ENCODE peak calls at places on chromosome 12, in four cellular contexts. C is body of pancreas, W is lower lobe of right lung, O is neural progenitor cell. U is an unnamed sample.

GRCh38 chr12:92861381-92861780 is 67.7 kb downstream of the EEA1 start:
- DNase-seq in W (no peak), O (no peak), C (no peak), U (no peak)

GRCh38 chr12:75205556-75205955 is 4.1 kb downstream of the KCNC2 start:
- DNase-seq in W (no peak), C (no peak), O (no peak), U (no peak)

GRCh38 chr12:21962236-21962635 is 21.0 kb upstream of the ABCC9 start:
- DNase-seq in O (no peak), W (no peak), C (no peak), U (no peak)

GRCh38 chr12:56071648-56072047 is 8.3 kb upstream of the ERBB3 start:
- DNase-seq in C (no peak), W (no peak), O (no peak), U (peak; percentile 15)

GRCh38 chr12:111222520-111222919 is 146.4 kb downstream of the PHETA1 start:
- DNase-seq in O (no peak), C (no peak), W (no peak), U (no peak)

GRCh38 chr12:113609692-113610469 is 138.2 kb upstream of the LHX5 start:
- DNase-seq in W (no peak), C (no peak), O (peak; percentile 98), U (no peak)

GRCh38 chr12:966715-967114 is 17.2 kb upstream of the RAD52 start:
- DNase-seq in C (no peak), O (no peak), W (no peak), U (no peak)

GRCh38 chr12:114902665-114903393 is 218.9 kb upstream of the TBX3 start:
- DNase-seq in W (no peak), O (no peak), C (no peak), U (no peak)

GRCh38 chr12:118840399-118840798 is 140.9 kb upstream of the SRRM4 start:
- DNase-seq in C (no peak), O (peak; percentile 27), W (no peak), U (no peak)

GRCh38 chr12:15428632-15429031 is 106.3 kb downstream of the PTPRO start:
- DNase-seq in W (no peak), O (no peak), C (no peak), U (no peak)

GRCh38 chr12:4743046-4743445 is 22.8 kb downstream of the GALNT8 start:
- DNase-seq in W (no peak), O (peak; percentile 19), C (no peak), U (no peak)

GRCh38 chr12:123150804-123151678 is at the start of gene PITPNM2:
- DNase-seq in W (peak; percentile 77), C (peak; percentile 75), O (peak; percentile 94), U (peak; percentile 78)

GRCh38 chr12:44526655-44527199 is 349.4 kb downstream of the NELL2 start:
- DNase-seq in W (no peak), O (no peak), C (no peak), U (no peak)

GRCh38 chr12:26987634-26988424 is 26.4 kb downstream of the TM7SF3 start:
- DNase-seq in W (no peak), O (no peak), C (no peak), U (no peak)

GRCh38 chr12:112148031-112148513 is 22.7 kb downstream of the TRAFD1 start:
- DNase-seq in O (no peak), W (no peak), C (no peak), U (no peak)

GRCh38 chr12:41067941-41068645 is 120.0 kb upstream of the PDZRN4 start:
- DNase-seq in O (no peak), C (no peak), W (no peak), U (no peak)
- TF ChIP-seq CTCF in O (no peak), C (no peak), W (no peak), U (no peak)

DNA sequence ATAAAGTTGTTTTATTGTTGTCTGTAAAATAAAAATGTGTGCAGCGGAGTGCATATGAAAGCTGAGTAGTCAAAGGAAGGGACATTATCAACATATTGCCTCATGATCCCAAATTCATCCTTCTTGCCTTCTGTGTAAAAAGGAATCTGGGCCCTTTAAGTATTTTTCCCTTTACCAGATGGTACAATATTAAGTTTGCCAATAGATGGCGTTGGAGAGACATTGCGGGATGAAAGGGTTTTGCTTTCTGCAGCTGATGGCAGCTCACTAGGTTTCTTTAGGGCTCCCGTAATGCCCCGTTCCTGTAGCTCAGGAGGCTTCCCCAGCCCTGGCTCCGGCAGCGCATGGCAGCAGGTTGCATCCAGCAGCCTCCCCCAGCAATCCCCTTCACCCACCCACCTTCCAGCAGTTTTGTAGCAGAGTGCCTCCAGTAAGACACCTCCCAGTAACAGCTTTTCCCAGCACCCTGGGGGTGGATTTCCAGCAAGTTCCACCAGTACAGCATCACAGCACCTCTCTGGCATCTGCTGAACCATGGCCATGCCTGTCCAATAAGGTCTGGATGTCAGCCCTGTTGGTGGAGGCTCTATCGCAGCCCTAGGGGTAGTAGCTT is 354.4 kb downstream of the MED13L start:
- DNase-seq in W (no peak), O (no peak), C (no peak), U (no peak)
- TF ChIP-seq CTCF in W (no peak), O (peak; percentile 36), C (no peak), U (no peak)

GRCh38 chr12:78226763-78227162 is 396.1 kb downstream of the NAV3 start:
- DNase-seq in O (no peak), W (no peak), C (no peak), U (no peak)

GRCh38 chr12:78224154-78224553 is 393.5 kb downstream of the NAV3 start:
- DNase-seq in O (no peak), W (no peak), C (no peak), U (no peak)

GRCh38 chr12:78232756-78233155 is 402.1 kb downstream of the NAV3 start:
- DNase-seq in O (no peak), C (no peak), W (no peak), U (no peak)

GRCh38 chr12:78229491-78230209 is 399.0 kb downstream of the NAV3 start:
- DNase-seq in C (peak; percentile 22), O (peak; percentile 60), W (no peak), U (no peak)
- TF ChIP-seq CTCF in C (peak; percentile 32), O (peak; percentile 80), W (peak; percentile 47), U (no peak)

DNA sequence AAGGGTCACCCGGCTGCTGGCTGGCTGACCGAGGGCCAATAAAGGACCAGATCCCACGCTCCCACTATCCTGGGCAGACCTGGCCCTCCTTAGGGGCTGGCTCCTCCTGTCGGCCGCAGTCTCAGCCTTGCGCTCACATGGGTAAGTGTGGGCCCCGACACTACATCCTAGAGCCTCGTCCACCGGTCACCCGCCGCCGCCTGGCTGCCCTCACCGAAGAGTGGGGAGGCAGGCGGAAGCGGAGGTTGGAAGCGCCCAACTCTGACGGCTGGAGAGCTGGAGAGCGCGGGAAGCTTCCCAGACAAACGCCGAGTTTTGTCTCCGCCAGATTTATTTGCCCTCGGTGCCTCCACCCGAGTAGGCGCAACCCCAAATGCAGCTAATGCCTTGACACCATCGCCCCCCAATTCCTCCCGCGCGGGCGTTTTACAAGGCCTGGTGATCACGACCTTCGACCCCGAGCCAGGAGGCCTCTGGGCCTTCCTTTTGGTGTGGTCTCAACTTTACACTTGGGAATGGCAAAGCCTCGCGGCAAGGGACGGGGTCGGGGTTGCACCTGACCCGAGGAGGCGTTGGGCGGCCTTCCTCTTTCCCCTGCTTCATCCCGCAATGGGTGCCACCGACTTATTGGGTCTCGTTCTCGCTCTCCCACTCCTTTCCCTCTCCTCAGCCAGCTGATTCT is 78.5 kb upstream of the ANO4 start:
- DNase-seq in O (peak; percentile 23), W (no peak), C (no peak), U (no peak)
- TF ChIP-seq CTCF in O (no peak), W (no peak), C (no peak), U (no peak)

GRCh38 chr12:108647199-108647935 is 13.7 kb upstream of the SELPLG start:
- DNase-seq in C (no peak), W (no peak), O (no peak), U (no peak)
- TF ChIP-seq CTCF in C (no peak), W (no peak), O (no peak), U (no peak)

U was measured in sigmoid colon.